ENCODE peak calls at places on chromosomes 4 and X, in seven cellular contexts. One of them, this sample, is unnamed.

GRCh38 chr4:93960450-93960849 is 131.9 kb downstream of the ATOH1 start:
- ATAC-seq in left colon: no peak
- ATAC-seq in left lung: no peak
- ATAC-seq in A549: no peak
- ATAC-seq in right cardiac atrium: no peak
- ATAC-seq in PC-3: no peak
- ATAC-seq in CD8-positive, alpha-beta T cell: no peak
- ATAC-seq in this sample: no peak

GRCh38 chr4:74674750-74675149 is 119.6 kb downstream of the BTC start:
- ATAC-seq in left colon: no peak
- ATAC-seq in left lung: peak; percentile 20
- ATAC-seq in A549: no peak
- ATAC-seq in right cardiac atrium: no peak
- ATAC-seq in PC-3: no peak
- ATAC-seq in CD8-positive, alpha-beta T cell: no peak
- ATAC-seq in this sample: no peak

GRCh38 chr4:170008376-170008775 is 17.8 kb downstream of the MFAP3L start:
- ATAC-seq in left colon: peak; percentile 53
- ATAC-seq in left lung: no peak
- ATAC-seq in A549: peak; percentile 67
- ATAC-seq in right cardiac atrium: no peak
- ATAC-seq in PC-3: no peak
- ATAC-seq in CD8-positive, alpha-beta T cell: no peak
- ATAC-seq in this sample: no peak

GRCh38 chrX:75997692-75998091 is 175.2 kb upstream of the PBDC1 start:
- ATAC-seq in left colon: no peak
- ATAC-seq in left lung: no peak
- ATAC-seq in A549: no peak
- ATAC-seq in right cardiac atrium: no peak
- ATAC-seq in PC-3: no peak
- ATAC-seq in CD8-positive, alpha-beta T cell: no peak
- ATAC-seq in this sample: no peak

GRCh38 chr4:83075696-83076095 is 38.8 kb downstream of the PLAC8 start:
- ATAC-seq in left colon: no peak
- ATAC-seq in left lung: peak; percentile 61
- ATAC-seq in A549: no peak
- ATAC-seq in right cardiac atrium: no peak
- ATAC-seq in PC-3: peak; percentile 44
- ATAC-seq in CD8-positive, alpha-beta T cell: no peak
- ATAC-seq in this sample: no peak

GRCh38 chr4:93791570-93792195 is 36.9 kb upstream of the ATOH1 start:
- ATAC-seq in left colon: peak; percentile 75
- ATAC-seq in left lung: peak; percentile 88
- ATAC-seq in A549: peak; percentile 88
- ATAC-seq in right cardiac atrium: peak; percentile 57
- ATAC-seq in PC-3: peak; percentile 68
- ATAC-seq in CD8-positive, alpha-beta T cell: no peak
- ATAC-seq in this sample: peak; percentile 34

GRCh38 chr4:39642885-39643550 is 4.4 kb upstream of the SMIM14 start:
- ATAC-seq in left colon: no peak
- ATAC-seq in left lung: no peak
- ATAC-seq in A549: no peak
- ATAC-seq in right cardiac atrium: no peak
- ATAC-seq in PC-3: no peak
- ATAC-seq in CD8-positive, alpha-beta T cell: no peak
- ATAC-seq in this sample: no peak

GRCh38 chrX:132958086-132958703 is at the start of gene HS6ST2:
- ATAC-seq in left colon: peak; percentile 76
- ATAC-seq in left lung: peak; percentile 57
- ATAC-seq in A549: peak; percentile 59
- ATAC-seq in right cardiac atrium: peak; percentile 40
- ATAC-seq in PC-3: no peak
- ATAC-seq in CD8-positive, alpha-beta T cell: no peak
- ATAC-seq in this sample: peak; percentile 23

GRCh38 chr4:149322203-149322602 is 493.4 kb downstream of the IQCM start:
- ATAC-seq in left colon: no peak
- ATAC-seq in left lung: no peak
- ATAC-seq in A549: no peak
- ATAC-seq in right cardiac atrium: no peak
- ATAC-seq in PC-3: no peak
- ATAC-seq in CD8-positive, alpha-beta T cell: no peak
- ATAC-seq in this sample: no peak

GRCh38 chr4:158811704-158812103 is 42.9 kb downstream of the FNIP2 start:
- ATAC-seq in left colon: peak; percentile 66
- ATAC-seq in left lung: no peak
- ATAC-seq in A549: no peak
- ATAC-seq in right cardiac atrium: peak; percentile 66
- ATAC-seq in PC-3: no peak
- ATAC-seq in CD8-positive, alpha-beta T cell: peak; percentile 34
- ATAC-seq in this sample: no peak

GRCh38 chrX:97200454-97200853 is 316.7 kb downstream of the RPA4 start:
- ATAC-seq in left colon: no peak
- ATAC-seq in left lung: no peak
- ATAC-seq in A549: no peak
- ATAC-seq in right cardiac atrium: no peak
- ATAC-seq in PC-3: no peak
- ATAC-seq in CD8-positive, alpha-beta T cell: no peak
- ATAC-seq in this sample: no peak

GRCh38 chr4:123438031-123438430 is 41.4 kb downstream of the SPRY1 start:
- ATAC-seq in left colon: no peak
- ATAC-seq in left lung: peak; percentile 95
- ATAC-seq in A549: no peak
- ATAC-seq in right cardiac atrium: peak; percentile 34
- ATAC-seq in PC-3: peak; percentile 51
- ATAC-seq in CD8-positive, alpha-beta T cell: no peak
- ATAC-seq in this sample: no peak

GRCh38 chr4:57055873-57056272 is 54.3 kb downstream of the IGFBP7 start:
- ATAC-seq in left colon: no peak
- ATAC-seq in left lung: no peak
- ATAC-seq in A549: no peak
- ATAC-seq in right cardiac atrium: peak; percentile 84
- ATAC-seq in PC-3: no peak
- ATAC-seq in CD8-positive, alpha-beta T cell: no peak
- ATAC-seq in this sample: no peak

GRCh38 chrX:40151211-40152172 is 53.7 kb upstream of the BCOR start:
- ATAC-seq in left colon: no peak
- ATAC-seq in left lung: peak; percentile 47
- ATAC-seq in A549: no peak
- ATAC-seq in right cardiac atrium: no peak
- ATAC-seq in PC-3: peak; percentile 32
- ATAC-seq in CD8-positive, alpha-beta T cell: no peak
- ATAC-seq in this sample: no peak

This sample was measured in activated T-helper 17 cell treated with anti-CD3 and anti-CD28 coated beads, Interleukin-2, amount 50 U/mL, for 72 hours.